ENCODE peak calls at places on chromosomes 16 and 17, in six cellular contexts. G is brain microvascular endothelial cell, V is HCT116, R is body of pancreas, H is WERI-Rb-1, I is Peyer's patch. E is an unnamed sample.

GRCh38 chr17:28181568-28181967 is 137.4 kb upstream of the TMEM97 start:
- DNase-seq in H (no peak), R (peak; percentile 16), G (no peak), V (no peak), I (no peak), E (no peak)

GRCh38 chr17:63406689-63407330 is 39.3 kb downstream of the CYB561 start:
- DNase-seq in G (peak; percentile 94), V (peak; percentile 93), H (peak; percentile 88), R (peak; percentile 90), I (peak; percentile 91), E (peak; percentile 87)

GRCh38 chr17:10033982-10034381 is 128.9 kb upstream of the RCVRN start:
- DNase-seq in G (no peak), V (no peak), I (no peak), R (peak; percentile 66), H (no peak), E (no peak)

GRCh38 chr17:73138541-73139138 is 26.2 kb upstream of the SSTR2 start:
- DNase-seq in G (no peak), V (no peak), R (peak; percentile 48), I (no peak), H (peak; percentile 86), E (no peak)

GRCh38 chr16:85310868-85311585 is 198.8 kb upstream of the CIBAR2 start:
- DNase-seq in G (no peak), I (peak; percentile 69), V (no peak), R (no peak), H (peak; percentile 59), E (peak; percentile 63)

GRCh38 chr17:78791840-78792709 is 10.0 kb upstream of the CYTH1 start:
- DNase-seq in H (no peak), V (no peak), G (no peak), I (no peak), R (no peak), E (no peak)

GRCh38 chr17:16214190-16215001 is 938 bp downstream of the NCOR1 start:
- DNase-seq in H (no peak), R (no peak), V (no peak), I (no peak), G (no peak), E (no peak)

GRCh38 chr16:7303014-7303676 is 29.5 kb upstream of the RBFOX1 start:
- DNase-seq in R (no peak), I (no peak), G (no peak), V (no peak), H (no peak), E (no peak)

GRCh38 chr16:85607331-85607765 is 5.8 kb upstream of the GSE1 start:
- DNase-seq in V (no peak), I (peak; percentile 55), G (no peak), R (no peak), H (no peak), E (peak; percentile 31)

GRCh38 chr16:17939052-17939673 is 397.4 kb downstream of the NPIPA8 start:
- DNase-seq in R (no peak), G (no peak), H (no peak), V (no peak), I (no peak), E (no peak)

GRCh38 chr16:46911038-46911437 is 26.9 kb downstream of the GPT2 start:
- DNase-seq in R (no peak), G (no peak), H (no peak), I (no peak), V (no peak), E (no peak)

GRCh38 chr16:84412262-84412661 is 43.9 kb downstream of the ATP2C2 start:
- DNase-seq in V (no peak), R (no peak), I (no peak), G (no peak), H (no peak), E (no peak)

GRCh38 chr16:55832788-55833583 is at the start of gene CES1:
- DNase-seq in R (peak; percentile 27), I (no peak), G (no peak), H (peak; percentile 77), V (no peak), E (no peak)

GRCh38 chr16:88759245-88759975 is 25.6 kb downstream of the PIEZO1 start:
- DNase-seq in H (peak; percentile 73), R (no peak), V (no peak), G (no peak), I (peak; percentile 84), E (peak; percentile 38)

GRCh38 chr16:56939801-56940200 is 7.9 kb downstream of the HERPUD1 start:
- DNase-seq in I (no peak), G (no peak), R (no peak), V (no peak), H (no peak), E (peak; percentile 45)

GRCh38 chr17:36068524-36068923 is 4.5 kb downstream of the CCL18 start:
- DNase-seq in V (no peak), I (no peak), H (no peak), G (no peak), R (no peak), E (peak; percentile 37)

DNA sequence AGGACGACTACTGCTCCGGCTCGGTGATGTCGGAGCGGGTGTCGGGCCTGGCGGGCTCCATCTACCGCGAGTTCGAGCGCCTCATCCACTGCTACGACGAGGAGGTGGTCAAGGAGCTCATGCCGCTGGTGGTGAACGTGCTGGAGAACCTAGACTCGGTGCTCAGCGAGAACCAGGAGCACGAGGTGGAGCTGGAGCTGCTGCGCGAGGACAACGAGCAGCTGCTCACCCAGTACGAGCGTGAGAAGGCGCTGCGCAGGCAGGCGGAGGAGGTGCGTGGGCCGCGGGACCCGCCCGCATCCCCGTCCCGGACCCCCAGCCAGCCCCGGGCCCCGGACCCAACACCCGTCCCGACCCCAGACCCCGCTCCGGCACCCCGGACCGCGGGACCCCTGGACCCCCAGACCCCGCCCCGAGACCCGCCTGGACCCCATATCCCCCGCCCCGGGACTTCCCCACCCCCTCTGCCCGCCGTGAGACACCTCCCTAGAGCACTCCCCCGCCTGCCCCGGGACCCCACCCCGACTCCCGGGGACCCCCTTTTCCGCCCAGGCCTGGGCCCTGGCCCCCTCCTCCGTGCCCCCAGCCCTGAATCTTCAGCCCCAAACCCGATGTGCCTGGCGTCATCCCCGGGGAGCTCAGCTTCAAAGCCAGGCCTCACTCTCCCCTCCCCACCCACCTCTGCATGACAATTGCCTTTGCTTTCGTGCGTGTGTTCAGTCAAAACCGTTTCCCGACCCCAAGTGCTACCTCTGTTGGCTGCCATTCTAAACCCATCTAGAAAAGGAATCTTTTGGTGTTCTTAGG is 594 bp downstream of the MAPK8IP3 start:
- DNase-seq in R (no peak), G (peak; percentile 21), H (no peak), I (no peak), V (no peak), E (peak; percentile 72)
- TF ChIP-seq CTCF in R (no peak), G (no peak), H (no peak), I (no peak), V (no peak), E (no peak)

GRCh38 chr16:12551946-12552345 is 251.7 kb downstream of the CPPED1 start:
- DNase-seq in H (peak; percentile 12), G (peak; percentile 30), I (no peak), V (no peak), R (no peak), E (no peak)

GRCh38 chr16:12551530-12551929 is 252.2 kb downstream of the CPPED1 start:
- DNase-seq in G (no peak), V (no peak), H (no peak), R (no peak), I (no peak), E (peak; percentile 21)

GRCh38 chr16:12557808-12558207 is 245.9 kb downstream of the CPPED1 start:
- DNase-seq in I (no peak), G (no peak), V (no peak), R (no peak), H (peak; percentile 50), E (no peak)

GRCh38 chr16:12548270-12548983 is 255.3 kb downstream of the CPPED1 start:
- DNase-seq in R (no peak), I (no peak), V (no peak), H (no peak), G (no peak), E (no peak)

GRCh38 chr16:12553191-12553590 is 250.5 kb downstream of the CPPED1 start:
- DNase-seq in G (no peak), V (no peak), H (no peak), I (no peak), R (no peak), E (no peak)
- TF ChIP-seq CTCF in G (no peak), V (no peak), H (no peak), I (no peak), R (no peak), E (no peak)

GRCh38 chr17:34865696-34866095 is 95.6 kb downstream of the CCT6B start:
- DNase-seq in H (no peak), V (no peak), R (no peak), G (no peak), I (no peak), E (no peak)
- TF ChIP-seq CTCF in H (no peak), V (no peak), R (no peak), G (no peak), I (no peak), E (no peak)

DNA sequence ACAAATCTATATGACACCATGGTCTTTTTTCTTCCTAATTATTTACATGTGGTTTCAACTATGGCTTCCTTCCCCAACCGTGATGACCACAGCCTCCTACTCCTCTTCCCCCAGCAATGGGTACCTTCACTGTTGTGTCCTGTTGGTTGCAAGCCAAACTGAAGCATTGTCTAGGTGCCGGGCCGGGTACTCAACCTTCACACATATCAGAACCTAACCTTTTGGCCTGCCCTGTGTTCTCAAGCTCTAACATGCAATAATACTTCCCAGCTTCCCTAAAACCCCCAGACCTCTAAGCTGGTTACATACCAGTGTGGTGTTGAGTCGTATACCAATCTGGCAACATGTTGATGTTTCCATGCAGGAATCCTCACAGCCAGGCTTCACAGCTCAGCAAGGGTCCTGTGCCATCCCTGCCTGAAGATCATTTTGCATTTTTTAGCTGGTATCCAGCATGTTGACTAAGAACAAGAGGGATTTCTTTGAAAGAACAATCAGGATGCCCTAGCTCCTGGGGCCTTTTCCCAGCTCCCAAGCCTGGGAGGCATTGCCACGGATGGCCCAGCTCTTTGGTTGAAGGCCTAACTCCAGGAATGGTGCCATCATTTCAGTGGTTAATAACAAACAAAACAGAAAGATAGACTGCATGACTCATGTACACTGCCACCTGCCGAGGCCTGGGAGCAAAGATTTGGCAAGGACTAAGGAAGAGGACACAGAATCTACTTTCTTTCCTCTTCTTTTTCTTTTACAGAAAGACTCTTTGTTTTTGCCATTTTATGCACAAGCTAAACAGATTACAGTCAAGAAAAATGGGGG is 373.7 kb upstream of the SALL1 start:
- DNase-seq in G (peak; percentile 4), V (no peak), R (peak; percentile 32), H (no peak), I (no peak), E (no peak)
- TF ChIP-seq CTCF in G (peak; percentile 22), V (no peak), R (peak; percentile 30), H (no peak), I (no peak), E (no peak)